ENCODE peak calls at places on chromosomes 6 and 20, in four cellular contexts. One of them, this sample, is unnamed.

GRCh38 chr20:10476319-10476724 is 41.2 kb downstream of the SLX4IP start:
- DNase-seq in psoas muscle: no peak
- DNase-seq in fibroblast of villous mesenchyme: no peak
- DNase-seq in spleen: no peak
- DNase-seq in this sample: no peak

GRCh38 chr6:5695260-5696245 is 311.2 kb downstream of the NRN1 start:
- DNase-seq in psoas muscle: no peak
- DNase-seq in fibroblast of villous mesenchyme: peak; percentile 89
- DNase-seq in spleen: no peak
- DNase-seq in this sample: peak; percentile 47

GRCh38 chr6:13762648-13763441 is 51.2 kb upstream of the RANBP9 start:
- DNase-seq in psoas muscle: no peak
- DNase-seq in fibroblast of villous mesenchyme: peak; percentile 95
- DNase-seq in spleen: no peak
- DNase-seq in this sample: peak; percentile 90

GRCh38 chr20:14193443-14193842 is 144.0 kb downstream of the FLRT3 start:
- DNase-seq in psoas muscle: no peak
- DNase-seq in fibroblast of villous mesenchyme: no peak
- DNase-seq in spleen: no peak
- DNase-seq in this sample: no peak

GRCh38 chr6:157669747-157670216 is 153.3 kb upstream of the SNX9 start:
- DNase-seq in psoas muscle: peak; percentile 93
- DNase-seq in fibroblast of villous mesenchyme: peak; percentile 84
- DNase-seq in spleen: peak; percentile 82
- DNase-seq in this sample: peak; percentile 84

GRCh38 chr20:41425180-41425884 is 58.7 kb upstream of the EMILIN3 start:
- DNase-seq in psoas muscle: no peak
- DNase-seq in fibroblast of villous mesenchyme: peak; percentile 76
- DNase-seq in spleen: no peak
- DNase-seq in this sample: no peak

GRCh38 chr20:32385541-32385940 is 27.4 kb downstream of the ASXL1 start:
- DNase-seq in psoas muscle: no peak
- DNase-seq in fibroblast of villous mesenchyme: peak; percentile 33
- DNase-seq in spleen: no peak
- DNase-seq in this sample: no peak

GRCh38 chr20:10696650-10697049 is 22.9 kb upstream of the JAG1 start:
- DNase-seq in psoas muscle: no peak
- DNase-seq in fibroblast of villous mesenchyme: no peak
- DNase-seq in spleen: no peak
- DNase-seq in this sample: no peak

GRCh38 chr6:68238097-68238597 is 396.9 kb upstream of the ADGRB3 start:
- DNase-seq in psoas muscle: no peak
- DNase-seq in fibroblast of villous mesenchyme: peak; percentile 10
- DNase-seq in spleen: no peak
- DNase-seq in this sample: peak; percentile 69

GRCh38 chr6:81067057-81067456 is 685.4 kb downstream of the TENT5A start:
- DNase-seq in psoas muscle: no peak
- DNase-seq in fibroblast of villous mesenchyme: no peak
- DNase-seq in spleen: no peak
- DNase-seq in this sample: no peak

GRCh38 chr6:56292505-56293181 is 45.3 kb upstream of the COL21A1 start:
- DNase-seq in psoas muscle: no peak
- DNase-seq in fibroblast of villous mesenchyme: peak; percentile 74
- DNase-seq in spleen: no peak
- DNase-seq in this sample: peak; percentile 89

GRCh38 chr20:44886276-44886671 is 769 bp downstream of the YWHAB start:
- DNase-seq in psoas muscle: no peak
- DNase-seq in fibroblast of villous mesenchyme: peak; percentile 29
- DNase-seq in spleen: no peak
- DNase-seq in this sample: no peak

GRCh38 chr20:35908007-35908406 is 46.3 kb downstream of the SCAND1 start:
- DNase-seq in psoas muscle: no peak
- DNase-seq in fibroblast of villous mesenchyme: no peak
- DNase-seq in spleen: no peak
- DNase-seq in this sample: no peak

GRCh38 chr6:149086363-149086762 is 231.1 kb upstream of the TAB2 start:
- DNase-seq in psoas muscle: no peak
- DNase-seq in fibroblast of villous mesenchyme: no peak
- DNase-seq in spleen: no peak
- DNase-seq in this sample: no peak

GRCh38 chr6:147614501-147614900 is 106.0 kb downstream of the SAMD5 start:
- DNase-seq in psoas muscle: no peak
- DNase-seq in fibroblast of villous mesenchyme: no peak
- DNase-seq in spleen: no peak
- DNase-seq in this sample: peak; percentile 16

GRCh38 chr6:71079707-71080106 is 122.8 kb upstream of the B3GAT2 start:
- DNase-seq in psoas muscle: no peak
- DNase-seq in fibroblast of villous mesenchyme: peak; percentile 44
- DNase-seq in spleen: no peak
- DNase-seq in this sample: peak; percentile 66

GRCh38 chr6:127937102-127937501 is 36.2 kb upstream of the THEMIS start:
- DNase-seq in psoas muscle: no peak
- DNase-seq in fibroblast of villous mesenchyme: no peak
- DNase-seq in spleen: no peak
- DNase-seq in this sample: peak; percentile 25

GRCh38 chr6:48213076-48213788 is 102.2 kb upstream of the PTCHD4 start:
- DNase-seq in psoas muscle: no peak
- DNase-seq in fibroblast of villous mesenchyme: no peak
- DNase-seq in spleen: no peak
- DNase-seq in this sample: no peak

GRCh38 chr6:162854734-162855191 is 127.0 kb downstream of the PACRG start:
- DNase-seq in psoas muscle: no peak
- DNase-seq in fibroblast of villous mesenchyme: no peak
- DNase-seq in spleen: no peak
- DNase-seq in this sample: no peak

GRCh38 chr6:50929323-50929722 is 110.7 kb downstream of the TFAP2B start:
- DNase-seq in psoas muscle: no peak
- DNase-seq in fibroblast of villous mesenchyme: no peak
- DNase-seq in spleen: no peak
- DNase-seq in this sample: no peak
- TF ChIP-seq CTCF in psoas muscle: no peak
- TF ChIP-seq CTCF in fibroblast of villous mesenchyme: no peak
- TF ChIP-seq CTCF in spleen: no peak
- TF ChIP-seq CTCF in this sample: no peak

DNA sequence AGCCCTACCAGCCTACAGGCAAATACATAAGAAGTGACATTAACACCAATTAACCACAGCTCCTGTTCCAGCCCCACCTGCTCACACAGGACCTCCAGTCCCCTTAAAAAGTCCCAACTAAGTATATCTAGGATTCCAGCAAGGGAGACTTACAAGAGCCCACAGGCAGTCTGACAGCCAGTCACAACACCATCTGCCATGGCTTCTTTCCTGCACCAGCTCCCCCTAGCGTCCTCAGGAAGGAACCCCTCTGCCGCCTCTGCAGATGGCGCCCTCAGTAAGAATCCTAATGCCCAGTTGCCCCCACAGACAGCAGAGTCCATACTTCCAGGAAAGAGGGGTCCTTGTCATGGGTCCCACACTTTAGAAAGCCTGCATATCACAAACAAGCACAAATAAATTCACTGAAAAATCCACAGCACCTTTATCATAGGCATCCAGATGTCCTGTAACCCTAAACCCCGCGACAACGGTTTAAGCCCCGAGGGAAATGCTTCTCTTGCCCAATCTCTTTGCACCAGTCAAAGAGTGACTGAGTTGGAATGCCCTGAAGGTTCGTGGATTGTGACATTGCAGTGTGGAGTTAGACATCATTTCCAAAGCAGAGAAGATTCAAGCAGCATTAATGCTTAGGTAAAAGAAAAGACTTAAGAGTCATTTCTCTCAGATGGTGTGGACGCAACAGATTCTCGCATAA is 121.9 kb downstream of the HIVEP2 start:
- DNase-seq in psoas muscle: peak; percentile 51
- DNase-seq in fibroblast of villous mesenchyme: no peak
- DNase-seq in spleen: peak; percentile 77
- DNase-seq in this sample: no peak
- TF ChIP-seq CTCF in psoas muscle: peak; percentile 34
- TF ChIP-seq CTCF in fibroblast of villous mesenchyme: peak; percentile 34
- TF ChIP-seq CTCF in spleen: peak; percentile 35
- TF ChIP-seq CTCF in this sample: peak; percentile 47

DNA sequence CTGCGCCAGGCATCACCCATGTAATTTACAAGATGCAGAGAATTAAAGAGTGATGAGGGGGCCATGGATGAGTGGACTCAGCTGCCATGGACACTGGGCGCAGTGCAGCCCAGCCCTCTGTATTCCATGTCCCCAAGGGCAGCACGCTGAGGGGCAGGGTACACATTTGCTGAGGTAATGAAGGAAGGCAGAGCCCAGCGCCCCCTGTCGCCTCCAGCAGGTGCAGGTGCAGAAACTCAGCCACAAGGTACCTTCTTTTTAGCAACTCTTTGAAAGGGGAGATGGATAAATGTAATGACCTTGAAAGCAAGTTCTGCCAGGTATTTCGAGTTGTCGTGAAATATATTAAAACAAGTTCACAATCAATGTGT is 7.1 kb downstream of the CD93 start:
- DNase-seq in psoas muscle: no peak
- DNase-seq in fibroblast of villous mesenchyme: no peak
- DNase-seq in spleen: no peak
- DNase-seq in this sample: no peak
- TF ChIP-seq CTCF in psoas muscle: no peak
- TF ChIP-seq CTCF in fibroblast of villous mesenchyme: peak; percentile 41
- TF ChIP-seq CTCF in spleen: no peak
- TF ChIP-seq CTCF in this sample: peak; percentile 33

GRCh38 chr6:169212897-169213813 is 40.5 kb downstream of the THBS2 start:
- DNase-seq in psoas muscle: peak; percentile 94
- DNase-seq in fibroblast of villous mesenchyme: peak; percentile 87
- DNase-seq in spleen: peak; percentile 98
- DNase-seq in this sample: peak; percentile 93
- TF ChIP-seq CTCF in psoas muscle: peak; percentile 41
- TF ChIP-seq CTCF in fibroblast of villous mesenchyme: peak; percentile 37
- TF ChIP-seq CTCF in spleen: peak; percentile 60
- TF ChIP-seq CTCF in this sample: peak; percentile 52

This sample was measured in choroid plexus epithelial cell.